ENCODE peak calls at places on chromosomes 11 and 22, in nine cellular contexts. E is GM12865; A is adrenal gland; D is caudate nucleus; P is A549; I is stimulated activated CD4-positive, alpha-beta T cell treated with anti-CD3 and anti-CD28 coated beads, TNF-alpha, amount 100 ng/mL, for 24 hours; X is AG10803; B is Right ventricle myocardium superior; S is RWPE1. C is an unnamed sample.

GRCh38 chr11:117921456-117921855 is 7.7 kb downstream of the TMPRSS13 start:
- DNase-seq in A (no peak), S (no peak), I (no peak), X (no peak), E (no peak), D (no peak), B (no peak), P (no peak), C (no peak)

GRCh38 chr11:128860571-128861361 is 6.3 kb downstream of the KCNJ1 start:
- DNase-seq in E (no peak), A (no peak), X (peak; percentile 93), D (no peak), S (no peak), B (no peak), I (no peak), P (no peak), C (no peak)

GRCh38 chr11:80362578-80362977 is 921.7 kb upstream of the TENM4 start:
- DNase-seq in S (peak; percentile 43), E (no peak), X (no peak), P (no peak), D (no peak), I (no peak), B (no peak), A (no peak), C (no peak)

GRCh38 chr22:35443790-35444684 is 44.1 kb downstream of the MCM5 start:
- DNase-seq in X (no peak), P (no peak), B (no peak), S (no peak), I (no peak), E (no peak), A (no peak), D (no peak), C (no peak)

GRCh38 chr11:131408011-131408640 is 37.7 kb downstream of the NTM start:
- DNase-seq in E (peak; percentile 41), S (peak; percentile 10), D (no peak), B (peak; percentile 46), X (peak; percentile 52), A (peak; percentile 34), I (no peak), P (peak; percentile 40), C (no peak)

GRCh38 chr11:128525411-128526243 is 61.7 kb downstream of the ETS1 start:
- DNase-seq in D (no peak), S (no peak), A (no peak), P (no peak), E (no peak), X (peak; percentile 79), I (no peak), B (no peak), C (no peak)

GRCh38 chr22:49247194-49247924 is 580.3 kb downstream of the BRD1 start:
- DNase-seq in P (no peak), S (no peak), D (no peak), A (no peak), X (no peak), E (no peak), B (no peak), I (no peak), C (no peak)

GRCh38 chr11:19728436-19728835 is 15.8 kb downstream of the NAV2 start:
- DNase-seq in B (no peak), S (no peak), D (no peak), A (peak; percentile 43), P (no peak), X (peak; percentile 69), I (no peak), E (no peak), C (no peak)

GRCh38 chr11:2914475-2915195 is 14.6 kb downstream of the PHLDA2 start:
- DNase-seq in B (peak; percentile 87), X (no peak), E (no peak), D (no peak), I (no peak), P (no peak), A (no peak), S (no peak), C (no peak)

GRCh38 chr11:134949121-134949591 is 537.1 kb upstream of the B3GAT1 start:
- DNase-seq in B (no peak), D (no peak), S (peak; percentile 4), I (no peak), X (peak; percentile 91), P (no peak), E (no peak), A (peak; percentile 30), C (no peak)

GRCh38 chr11:17898782-17899181 is 114.1 kb downstream of the SERGEF start:
- DNase-seq in P (no peak), D (no peak), A (no peak), S (no peak), B (no peak), I (no peak), X (no peak), E (no peak), C (no peak)

GRCh38 chr11:93016595-93016994 is 47.1 kb downstream of the MTNR1B start:
- DNase-seq in D (no peak), P (no peak), A (no peak), S (no peak), B (no peak), X (no peak), I (no peak), E (no peak), C (no peak)

GRCh38 chr11:40204228-40204627 is 1255.2 kb downstream of the LRRC4C start:
- DNase-seq in X (no peak), I (no peak), B (no peak), P (no peak), S (no peak), D (no peak), E (no peak), A (no peak), C (no peak)

GRCh38 chr11:57764527-57764926 is 2.9 kb downstream of the CTNND1 start:
- DNase-seq in X (no peak), I (no peak), A (no peak), B (no peak), D (no peak), P (no peak), E (no peak), S (no peak), C (no peak)

GRCh38 chr11:118619444-118620205 is 12.2 kb downstream of the PHLDB1 start:
- DNase-seq in A (peak; percentile 88), B (peak; percentile 51), X (peak; percentile 94), I (no peak), S (peak; percentile 79), E (no peak), P (peak; percentile 53), D (no peak), C (no peak)

GRCh38 chr22:31082606-31083376 is 1.7 kb downstream of the SMTN start:
- DNase-seq in B (peak; percentile 81), E (peak; percentile 41), A (no peak), X (peak; percentile 76), D (no peak), S (no peak), P (peak; percentile 74), I (peak; percentile 70), C (no peak)

GRCh38 chr11:78961186-78961782 is 386.6 kb upstream of the NARS2 start:
- DNase-seq in X (peak; percentile 29), A (no peak), S (peak; percentile 81), P (peak; percentile 44), I (no peak), B (no peak), D (no peak), E (peak; percentile 9), C (no peak)

C was measured in D721Med.